ENCODE peak calls at places on chromosomes 13 and 19, in four cellular contexts. P, Q, D and F are unnamed samples.
A peak's percentile ranks its signal among the peaks of the same experiment; 100 is the strongest.

GRCh38 chr13:113949546-113949945 is 24.3 kb downstream of the C13orf46 start:
- DNase-seq in P (no peak), Q (no peak), D (no peak), F (no peak)

GRCh38 chr13:106117035-106117434 is 418.4 kb downstream of the EFNB2 start:
- DNase-seq in P (no peak), Q (no peak), D (no peak), F (no peak)

GRCh38 chr19:9323557-9323918 is 441 bp upstream of the ZNF559 start:
- DNase-seq in P (peak; percentile 32), Q (peak; percentile 81), D (peak; percentile 74), F (peak; percentile 79)

GRCh38 chr13:23414682-23415081 is 18.8 kb downstream of the SACS start:
- DNase-seq in P (no peak), Q (no peak), D (no peak), F (no peak)

GRCh38 chr13:28140433-28141125 is 2.2 kb downstream of the PAN3 start:
- DNase-seq in P (no peak), Q (no peak), D (no peak), F (no peak)

GRCh38 chr19:5542665-5543064 is 25.1 kb downstream of the TINCR start:
- DNase-seq in P (no peak), Q (no peak), D (no peak), F (no peak)

GRCh38 chr19:8517551-8518442 is 3.8 kb upstream of the ZNF414 start:
- DNase-seq in P (no peak), Q (no peak), D (no peak), F (no peak)

GRCh38 chr13:30776661-30777060 is 41.3 kb downstream of the ALOX5AP start:
- DNase-seq in P (no peak), Q (no peak), D (no peak), F (no peak)

GRCh38 chr19:12685831-12686230 is 2.0 kb upstream of the GNG14 start:
- DNase-seq in P (no peak), Q (no peak), D (no peak), F (no peak)

GRCh38 chr13:52739468-52740071 is at the start of gene CNMD:
- DNase-seq in P (no peak), Q (no peak), D (no peak), F (no peak)

GRCh38 chr19:5953034-5953589 is 24.8 kb downstream of the RANBP3 start:
- DNase-seq in P (no peak), Q (no peak), D (no peak), F (no peak)

GRCh38 chr13:44768233-44768632 is 192.1 kb upstream of the TSC22D1 start:
- DNase-seq in P (peak; percentile 28), Q (no peak), D (no peak), F (no peak)

GRCh38 chr19:892243-892996 is 567 bp downstream of the MED16 start:
- DNase-seq in P (no peak), Q (no peak), D (no peak), F (no peak)

GRCh38 chr13:112711528-112712265 is 21.9 kb downstream of the ATP11A start:
- DNase-seq in P (no peak), Q (peak; percentile 76), D (peak; percentile 94), F (peak; percentile 87)

GRCh38 chr13:43786766-43787517 is at the start of gene ENOX1:
- DNase-seq in P (no peak), Q (no peak), D (no peak), F (peak; percentile 54)

GRCh38 chr13:109276261-109276660 is 510.1 kb downstream of the IRS2 start:
- DNase-seq in P (no peak), Q (no peak), D (no peak), F (no peak)

GRCh38 chr13:23586336-23586735 is 16.1 kb downstream of the TNFRSF19 start:
- DNase-seq in P (no peak), Q (no peak), D (no peak), F (no peak)

GRCh38 chr13:114080739-114081561 is 51.5 kb downstream of the RASA3 start:
- DNase-seq in P (no peak), Q (no peak), D (no peak), F (no peak)

GRCh38 chr19:18364826-18365528 is 21.0 kb upstream of the GDF15 start:
- DNase-seq in P (no peak), Q (peak; percentile 97), D (peak; percentile 86), F (peak; percentile 71)

GRCh38 chr19:6222884-6223283 is 56.9 kb downstream of the MLLT1 start:
- DNase-seq in P (no peak), Q (no peak), D (no peak), F (no peak)

DNA sequence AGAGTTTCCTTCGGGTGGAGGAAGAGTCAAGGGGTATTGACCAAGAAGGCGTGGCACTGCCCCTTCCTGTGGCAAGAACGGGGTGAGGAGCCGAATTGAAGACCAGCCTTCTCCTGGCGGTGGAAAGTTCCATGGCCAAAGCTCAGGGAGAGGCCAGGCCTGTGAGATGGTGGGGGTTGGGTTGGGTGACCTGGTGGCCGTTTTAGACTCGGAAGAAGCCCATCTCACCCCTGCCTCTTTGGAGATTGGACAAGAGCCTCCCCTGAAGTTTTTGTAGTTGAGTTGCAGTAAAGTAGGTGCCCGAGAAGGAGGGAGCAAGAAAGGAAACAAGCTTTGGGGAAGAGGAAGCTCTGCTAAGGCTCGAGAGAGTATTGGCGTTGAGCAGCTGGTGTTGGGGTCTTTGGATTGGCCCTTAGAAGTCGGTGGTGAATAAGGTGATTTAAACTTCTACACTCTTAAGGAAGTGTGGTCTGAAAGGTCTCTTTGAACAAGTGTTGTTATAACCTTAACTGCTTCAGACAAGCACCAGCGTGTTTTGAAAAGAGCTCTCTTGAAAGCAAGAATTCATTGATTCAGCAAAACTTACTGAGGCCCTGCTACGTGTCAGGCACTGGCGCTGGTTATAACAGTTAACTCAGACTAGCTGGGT is 964 bp downstream of the SPINT2 start:
- DNase-seq in P (no peak), Q (no peak), D (no peak), F (peak; percentile 87)
- TF ChIP-seq HDAC2 in P (no peak), Q (no peak), D (no peak), F (no peak)

GRCh38 chr19:43433689-43434088 is 19.0 kb downstream of the TEX101 start:
- DNase-seq in P (no peak), Q (no peak), D (no peak), F (no peak)
- TF ChIP-seq ESRRA in P (no peak), Q (no peak), D (no peak), F (no peak)

DNA sequence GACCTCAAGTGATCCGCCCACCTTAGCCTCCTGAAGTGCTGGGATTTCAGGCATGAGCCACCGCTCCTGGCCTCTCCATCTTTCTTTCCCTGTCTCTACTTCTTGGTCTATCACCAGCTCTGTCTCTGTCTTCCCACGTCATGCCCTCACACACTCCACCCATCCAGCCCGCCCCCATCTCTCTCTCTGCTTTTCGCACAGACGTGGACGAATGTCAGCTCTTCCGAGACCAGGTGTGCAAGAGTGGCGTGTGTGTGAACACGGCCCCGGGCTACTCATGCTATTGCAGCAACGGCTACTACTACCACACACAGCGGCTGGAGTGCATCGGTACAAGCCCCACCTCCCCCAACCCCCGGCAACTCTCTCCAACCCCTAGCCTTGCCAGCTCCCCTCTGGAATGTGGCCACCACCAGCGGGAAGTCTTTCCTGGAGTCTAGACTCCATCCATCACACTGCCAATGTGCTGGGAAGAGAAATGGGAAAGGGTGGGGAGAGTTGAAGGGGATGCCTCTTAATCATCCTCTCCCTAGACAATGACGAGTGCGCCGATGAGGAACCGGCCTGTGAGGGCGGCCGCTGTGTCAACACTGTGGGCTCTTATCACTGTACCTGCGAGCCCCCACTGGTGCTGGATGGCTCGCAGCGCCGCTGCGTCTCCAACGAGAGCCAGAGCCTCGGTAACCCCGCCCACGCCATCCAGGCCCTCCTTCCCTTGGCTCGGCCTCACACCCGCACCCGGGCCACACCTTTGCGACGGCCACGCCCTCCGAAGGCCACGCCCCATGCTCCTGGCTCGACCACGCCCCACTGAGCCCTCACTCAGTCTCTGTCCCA is 22.5 kb downstream of the LTBP4 start:
- DNase-seq in P (no peak), Q (peak; percentile 43), D (peak; percentile 98), F (peak; percentile 86)
- TF ChIP-seq HDAC2 in P (no peak), Q (no peak), D (peak; percentile 61), F (no peak)

DNA sequence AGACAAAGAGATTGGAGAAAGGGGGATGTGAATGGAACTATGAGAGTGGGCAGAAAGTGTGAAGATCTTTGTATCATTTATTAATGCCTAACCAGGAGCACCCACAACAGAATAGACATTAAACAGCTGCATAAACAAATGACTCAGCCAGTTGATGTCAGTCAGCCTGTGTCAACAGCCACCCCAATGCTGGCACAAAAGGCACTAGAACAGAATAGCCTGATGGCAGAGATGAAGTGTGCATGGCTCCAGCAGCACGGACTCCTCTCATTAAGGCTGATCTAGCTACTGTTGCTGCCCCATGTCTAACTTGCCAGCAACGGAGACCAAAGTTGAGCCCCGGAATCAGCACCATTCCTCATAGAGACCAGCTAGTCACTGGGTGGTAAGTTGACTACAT is 7.8 kb downstream of the CPB2 start:
- DNase-seq in P (no peak), Q (no peak), D (no peak), F (peak; percentile 11)
- TF ChIP-seq ESRRA in P (no peak), Q (no peak), D (no peak), F (no peak)

GRCh38 chr13:40983269-40983668 is 35.8 kb downstream of the ELF1 start:
- DNase-seq in P (no peak), Q (no peak), D (no peak), F (no peak)
- TF ChIP-seq HDAC2 in P (no peak), Q (no peak), D (no peak), F (no peak)

GRCh38 chr19:52398091-52398461 is 427 bp downstream of the ZNF528 start:
- DNase-seq in P (no peak), Q (peak; percentile 6), D (peak; percentile 9), F (no peak)
- TF ChIP-seq ESRRA in P (no peak), Q (no peak), D (no peak), F (no peak)

DNA sequence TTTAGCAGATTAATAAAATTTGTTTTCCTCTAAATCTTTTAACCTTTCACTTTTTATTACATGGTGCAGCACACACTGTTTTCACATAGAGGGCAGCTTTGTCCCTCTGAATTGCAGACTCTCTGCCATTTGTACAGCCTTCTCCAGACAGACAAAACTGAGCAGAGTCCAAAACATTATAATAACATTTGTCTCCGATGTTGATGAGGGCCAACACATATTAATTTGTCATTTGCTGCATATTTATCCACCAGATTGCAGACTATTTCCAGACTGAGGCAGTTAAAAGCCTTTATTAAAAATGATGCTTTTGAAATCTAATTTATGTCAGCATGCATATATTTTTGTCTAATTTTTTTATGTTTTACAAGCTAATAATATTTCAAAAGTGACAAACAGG is 1251.9 kb upstream of the SLC10A2 start:
- DNase-seq in P (no peak), Q (no peak), D (no peak), F (no peak)
- TF ChIP-seq HDAC2 in P (no peak), Q (no peak), D (no peak), F (no peak)